ENCODE peak calls at places on chromosome 14, in eight cellular contexts. O, Z, M, R, Y, F, A and E are unnamed samples.

GRCh38 chr14:32201816-32202467 is at the start of gene RNU6-7:
- DNase-seq in O (no peak), Z (peak; percentile 33), M (peak; percentile 66), R (peak; percentile 45), Y (peak; percentile 43), F (no peak), A (no peak), E (no peak)

GRCh38 chr14:33915682-33916081 is 35.2 kb downstream of the EGLN3 start:
- DNase-seq in O (no peak), Z (no peak), M (no peak), R (no peak), Y (no peak), F (no peak), A (no peak), E (no peak)

GRCh38 chr14:100677925-100678765 is 48.5 kb upstream of the DLK1 start:
- DNase-seq in O (no peak), Z (peak; percentile 89), M (peak; percentile 70), R (no peak), Y (peak; percentile 88), F (no peak), A (no peak), E (no peak)

GRCh38 chr14:77062261-77062660 is 33.8 kb upstream of the IRF2BPL start:
- DNase-seq in O (no peak), Z (no peak), M (no peak), R (no peak), Y (no peak), F (no peak), A (no peak), E (no peak)

GRCh38 chr14:101814869-101815268 is 53.4 kb downstream of the PPP2R5C start:
- DNase-seq in O (no peak), Z (no peak), M (no peak), R (no peak), Y (no peak), F (no peak), A (no peak), E (no peak)

GRCh38 chr14:35420036-35420811 is 15.7 kb upstream of the NFKBIA start:
- DNase-seq in O (peak; percentile 74), Z (peak; percentile 32), M (no peak), R (no peak), Y (no peak), F (no peak), A (no peak), E (no peak)

GRCh38 chr14:23829736-23830474 is 123.7 kb upstream of the DHRS4 start:
- DNase-seq in O (peak; percentile 96), Z (no peak), M (no peak), R (no peak), Y (peak; percentile 62), F (peak; percentile 93), A (no peak), E (no peak)

GRCh38 chr14:34632451-34632850 is 2.5 kb upstream of the SNX6 start:
- DNase-seq in O (peak; percentile 25), Z (no peak), M (no peak), R (peak; percentile 10), Y (peak; percentile 27), F (no peak), A (no peak), E (no peak)

GRCh38 chr14:81211844-81212243 is 8.9 kb downstream of the GTF2A1 start:
- DNase-seq in O (peak; percentile 38), Z (peak; percentile 22), M (peak; percentile 30), R (peak; percentile 27), Y (peak; percentile 30), F (no peak), A (peak; percentile 23), E (peak; percentile 37)

GRCh38 chr14:67487937-67488893 is at the start of gene TMEM229B:
- DNase-seq in O (no peak), Z (no peak), M (no peak), R (no peak), Y (no peak), F (no peak), A (peak; percentile 85), E (peak; percentile 95)

GRCh38 chr14:44897844-44898151 is 63.9 kb downstream of the KLHL28 start:
- DNase-seq in O (peak; percentile 66), Z (no peak), M (no peak), R (no peak), Y (no peak), F (peak; percentile 40), A (no peak), E (no peak)

GRCh38 chr14:91369628-91370445 is 47.8 kb downstream of the CCDC88C start:
- DNase-seq in O (peak; percentile 10), Z (no peak), M (no peak), R (no peak), Y (no peak), F (no peak), A (peak; percentile 12), E (no peak)

GRCh38 chr14:35335388-35336092 is 43.4 kb downstream of the PSMA6 start:
- DNase-seq in O (peak; percentile 46), Z (peak; percentile 36), M (no peak), R (no peak), Y (peak; percentile 81), F (no peak), A (no peak), E (no peak)

GRCh38 chr14:80787876-80788275 is 153.7 kb downstream of the CEP128 start:
- DNase-seq in O (peak; percentile 5), Z (no peak), M (no peak), R (no peak), Y (no peak), F (no peak), A (no peak), E (no peak)

GRCh38 chr14:20468773-20469241 is 399 bp upstream of the PNP start:
- DNase-seq in O (no peak), Z (no peak), M (peak; percentile 36), R (peak; percentile 38), Y (peak; percentile 16), F (no peak), A (no peak), E (no peak)

GRCh38 chr14:41393512-41393911 is 213.2 kb upstream of the LRFN5 start:
- DNase-seq in O (peak; percentile 13), Z (no peak), M (no peak), R (no peak), Y (no peak), F (no peak), A (no peak), E (no peak)

GRCh38 chr14:69483765-69484443 is 624 bp upstream of the PLEKHD1 start:
- DNase-seq in O (peak; percentile 33), Z (peak; percentile 82), M (peak; percentile 78), R (peak; percentile 73), Y (peak; percentile 32), F (no peak), A (no peak), E (no peak)

GRCh38 chr14:94143711-94144110 is 14.3 kb upstream of the IFI27L2 start:
- DNase-seq in O (no peak), Z (no peak), M (no peak), R (no peak), Y (no peak), F (no peak), A (no peak), E (no peak)

GRCh38 chr14:49545716-49546115 is 40.5 kb downstream of the RPS29 start:
- DNase-seq in O (no peak), Z (no peak), M (peak; percentile 34), R (peak; percentile 40), Y (no peak), F (no peak), A (no peak), E (no peak)

GRCh38 chr14:75563931-75564330 is 14.5 kb upstream of the FLVCR2 start:
- DNase-seq in O (peak; percentile 34), Z (no peak), M (no peak), R (no peak), Y (no peak), F (no peak), A (no peak), E (no peak)
- TF ChIP-seq EZH2phosphoT487 in O (no peak), Z (no peak), M (no peak), R (no peak), Y (no peak), F (no peak), A (no peak), E (no peak)

GRCh38 chr14:104955396-104955770 is 22.8 kb downstream of the AHNAK2 start:
- DNase-seq in O (no peak), Z (no peak), M (no peak), R (no peak), Y (no peak), F (no peak), A (no peak), E (no peak)
- TF ChIP-seq CTCF in O (no peak), Z (no peak), M (no peak), R (no peak), Y (no peak), F (no peak), A (no peak), E (no peak)

GRCh38 chr14:104880584-104881210 is 15.6 kb downstream of the CEP170B start:
- DNase-seq in O (no peak), Z (no peak), M (no peak), R (no peak), Y (no peak), F (no peak), A (no peak), E (no peak)

GRCh38 chr14:104877806-104878550 is 12.9 kb downstream of the CEP170B start:
- DNase-seq in O (no peak), Z (no peak), M (no peak), R (no peak), Y (no peak), F (no peak), A (no peak), E (no peak)

GRCh38 chr14:104879983-104880565 is 15.0 kb downstream of the CEP170B start:
- DNase-seq in O (no peak), Z (no peak), M (no peak), R (no peak), Y (no peak), F (no peak), A (no peak), E (no peak)

GRCh38 chr14:104878582-104878981 is 13.5 kb downstream of the CEP170B start:
- DNase-seq in O (no peak), Z (no peak), M (no peak), R (no peak), Y (no peak), F (no peak), A (no peak), E (no peak)

DNA sequence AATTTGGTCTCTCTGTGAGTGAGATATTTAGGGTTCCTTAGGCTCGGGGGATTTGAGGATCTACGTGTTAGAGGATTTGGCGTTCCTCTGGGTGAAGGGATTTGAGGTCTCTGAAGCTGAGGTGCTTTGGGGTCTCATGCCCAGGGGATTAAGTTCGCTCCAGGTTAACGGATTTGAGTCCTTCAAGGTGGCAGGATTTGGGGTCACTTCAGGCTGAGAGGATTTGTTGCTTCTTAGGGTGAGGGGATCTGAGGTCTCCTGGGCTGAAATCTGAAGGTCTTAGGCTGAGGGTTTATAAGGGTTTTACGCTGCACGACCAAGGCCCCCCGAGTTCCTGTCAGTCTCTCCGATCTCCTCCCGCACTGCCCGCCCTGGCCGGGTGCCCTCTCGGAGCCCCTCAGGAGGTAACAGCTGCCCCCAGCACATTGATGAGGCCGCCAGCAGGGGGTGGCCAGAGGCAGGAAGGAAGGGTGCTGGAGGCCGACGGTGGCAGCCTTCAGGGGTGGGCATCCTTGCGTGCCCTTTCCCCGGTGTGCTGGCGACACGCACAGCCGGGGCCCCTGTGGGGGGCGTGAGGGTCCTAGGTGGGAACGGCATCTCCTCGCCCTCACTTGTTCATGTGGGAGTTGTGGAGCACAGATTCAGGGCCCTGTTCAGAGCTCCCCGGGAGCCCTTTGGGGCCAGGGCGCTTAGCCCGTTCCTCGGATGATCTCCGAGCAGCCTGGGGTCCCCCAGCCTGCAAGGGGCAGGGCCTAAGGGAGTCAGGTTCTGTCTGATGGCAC is 14.3 kb downstream of the CEP170B start:
- DNase-seq in O (no peak), Z (no peak), M (no peak), R (no peak), Y (no peak), F (no peak), A (no peak), E (no peak)
- TF ChIP-seq EZH2phosphoT487 in O (no peak), Z (no peak), M (no peak), R (no peak), Y (no peak), F (no peak), A (no peak), E (no peak)

GRCh38 chr14:92553456-92553855 is 39.9 kb downstream of the RIN3 start:
- DNase-seq in O (no peak), Z (no peak), M (no peak), R (peak; percentile 52), Y (peak; percentile 67), F (no peak), A (no peak), E (no peak)
- TF ChIP-seq CTCF in O (no peak), Z (peak; percentile 26), M (no peak), R (peak; percentile 37), Y (no peak), F (no peak), A (no peak), E (peak; percentile 36)